ENCODE peak calls at places on chromosomes 2 and 18, in five cellular contexts. R is pulmonary artery endothelial cell, H is right lobe of liver, M is GM04504, D is activated T-cell treated with anti-CD3 and anti-CD28 coated beads for 48 hours. Z is an unnamed sample.

GRCh38 chr2:55048514-55048924 is 1.7 kb downstream of the RTN4 start:
- DNase-seq in R (no peak), H (no peak), M (no peak), D (no peak), Z (peak)

GRCh38 chr2:66508358-66509071 is 73.6 kb downstream of the MEIS1 start:
- DNase-seq in R (no peak), H (no peak), M (peak), D (no peak), Z (no peak)

GRCh38 chr2:237181844-237182243 is 96.2 kb downstream of the COPS8 start:
- DNase-seq in R (no peak), H (no peak), M (peak), D (no peak), Z (no peak)

GRCh38 chr2:61144697-61145268 is 17.2 kb upstream of the C2orf74 start:
- DNase-seq in R (peak), H (peak), M (peak), D (peak), Z (no peak)

GRCh38 chr18:55244520-55244919 is 285.3 kb upstream of the CCDC68 start:
- DNase-seq in R (no peak), H (no peak), M (no peak), D (no peak), Z (no peak)

GRCh38 chr2:60499082-60499429 is 54.4 kb downstream of the BCL11A start:
- DNase-seq in R (no peak), H (no peak), M (no peak), D (no peak), Z (no peak)

GRCh38 chr18:23838233-23838632 is 149.0 kb downstream of the LAMA3 start:
- DNase-seq in R (no peak), H (no peak), M (no peak), D (no peak), Z (no peak)

GRCh38 chr2:232330068-232330999 is 48.2 kb upstream of the ALPP start:
- DNase-seq in R (no peak), H (no peak), M (no peak), D (no peak), Z (no peak)

GRCh38 chr2:84939426-84940087 is 31.4 kb upstream of the KCMF1 start:
- DNase-seq in R (no peak), H (no peak), M (no peak), D (peak), Z (no peak)

GRCh38 chr2:228083131-228083530 is 98.4 kb downstream of the SPHKAP start:
- DNase-seq in R (no peak), H (no peak), M (no peak), D (no peak), Z (no peak)

GRCh38 chr2:207505180-207505579 is 24.6 kb upstream of the CREB1 start:
- DNase-seq in R (no peak), H (no peak), M (no peak), D (no peak), Z (no peak)

GRCh38 chr2:207334631-207335371 is 169.1 kb upstream of the KLF7 start:
- DNase-seq in R (peak), H (peak), M (peak), D (peak), Z (no peak)

GRCh38 chr2:188892632-188893031 is 81.5 kb upstream of the COL3A1 start:
- DNase-seq in R (no peak), H (no peak), M (no peak), D (no peak), Z (no peak)

GRCh38 chr2:46179037-46179621 is 118.1 kb upstream of the EPAS1 start:
- DNase-seq in R (peak), H (peak), M (peak), D (peak), Z (peak)

GRCh38 chr2:216620806-216621205 is 12.4 kb upstream of the IGFBP2 start:
- DNase-seq in R (no peak), H (no peak), M (no peak), D (no peak), Z (no peak)

GRCh38 chr2:95351080-95351915 is 51.2 kb upstream of the FAHD2A start:
- DNase-seq in R (no peak), H (peak), M (no peak), D (no peak), Z (no peak)

GRCh38 chr18:48815581-48816324 is 135.0 kb downstream of the SMAD7 start:
- DNase-seq in R (no peak), H (no peak), M (no peak), D (no peak), Z (no peak)

GRCh38 chr2:96143848-96144480 is 1.3 kb downstream of the DUSP2 start:
- DNase-seq in R (no peak), H (peak), M (no peak), D (peak), Z (no peak)

GRCh38 chr2:30565860-30566358 is 118.9 kb downstream of the LCLAT1 start:
- DNase-seq in R (no peak), H (no peak), M (peak), D (no peak), Z (no peak)

GRCh38 chr2:225457462-225457861 is 58.0 kb downstream of the NYAP2 start:
- DNase-seq in R (no peak), H (no peak), M (no peak), D (no peak), Z (no peak)

GRCh38 chr2:114659895-114660294 is 217.5 kb downstream of the DPP10 start:
- DNase-seq in R (no peak), H (no peak), M (no peak), D (no peak), Z (no peak)

GRCh38 chr18:9147440-9148238 is 11.1 kb downstream of the ANKRD12 start:
- DNase-seq in R (peak), H (no peak), M (no peak), D (no peak), Z (peak)

GRCh38 chr2:11344956-11345671 is 678 bp upstream of the ROCK2 start:
- DNase-seq in R (peak), H (peak), M (peak), D (no peak), Z (no peak)

GRCh38 chr18:27780061-27780740 is 396.7 kb downstream of the CDH2 start:
- DNase-seq in R (no peak), H (no peak), M (no peak), D (no peak), Z (no peak)

GRCh38 chr2:181231886-181232644 is 225.1 kb upstream of the ITGA4 start:
- DNase-seq in R (no peak), H (no peak), M (peak), D (no peak), Z (no peak)

Z was measured in K562.